ENCODE peak calls at places on chromosomes 7 and 10, in seven cellular contexts. One of them, this sample, is unnamed. For H3K4me1, the result is how much of the 10 kb centered on the place peaks cover.

GRCh38 chr10:128044961-128045832 is 81.0 kb downstream of the MKI67 start:
- DNase-seq in mammary epithelial cell: no peak
- DNase-seq in tibial nerve: no peak
- DNase-seq in lower lobe of right lung: no peak
- DNase-seq in transverse colon: no peak
- DNase-seq in cardiac muscle cell: no peak
- DNase-seq in CD8-positive, alpha-beta T cell: no peak
- DNase-seq in this sample: peak

GRCh38 chr7:17774248-17774647 is 166.0 kb downstream of the SNX13 start:
- DNase-seq in transverse colon: no peak
- DNase-seq in tibial nerve: no peak
- DNase-seq in mammary epithelial cell: peak
- DNase-seq in cardiac muscle cell: peak
- DNase-seq in lower lobe of right lung: no peak
- DNase-seq in CD8-positive, alpha-beta T cell: no peak
- DNase-seq in this sample: no peak

GRCh38 chr10:126171555-126171954 is 216.7 kb downstream of the ADAM12 start:
- DNase-seq in tibial nerve: no peak
- DNase-seq in CD8-positive, alpha-beta T cell: no peak
- DNase-seq in lower lobe of right lung: no peak
- DNase-seq in mammary epithelial cell: no peak
- DNase-seq in transverse colon: no peak
- DNase-seq in cardiac muscle cell: peak
- DNase-seq in this sample: no peak

GRCh38 chr7:34155225-34155908 is 250.0 kb downstream of the BMPER start:
- DNase-seq in lower lobe of right lung: no peak
- DNase-seq in tibial nerve: no peak
- DNase-seq in CD8-positive, alpha-beta T cell: no peak
- DNase-seq in mammary epithelial cell: peak
- DNase-seq in transverse colon: no peak
- DNase-seq in cardiac muscle cell: peak
- DNase-seq in this sample: no peak

GRCh38 chr7:122219253-122219865 is 75.3 kb upstream of the AASS start:
- DNase-seq in lower lobe of right lung: no peak
- DNase-seq in tibial nerve: no peak
- DNase-seq in CD8-positive, alpha-beta T cell: no peak
- DNase-seq in mammary epithelial cell: peak
- DNase-seq in cardiac muscle cell: peak
- DNase-seq in transverse colon: no peak
- DNase-seq in this sample: no peak

GRCh38 chr10:129932996-129933395 is 31.1 kb downstream of the EBF3 start:
- DNase-seq in transverse colon: no peak
- DNase-seq in CD8-positive, alpha-beta T cell: no peak
- DNase-seq in cardiac muscle cell: no peak
- DNase-seq in lower lobe of right lung: no peak
- DNase-seq in tibial nerve: no peak
- DNase-seq in mammary epithelial cell: no peak
- DNase-seq in this sample: no peak

GRCh38 chr7:45663167-45663921 is 89.2 kb downstream of the ADCY1 start:
- DNase-seq in tibial nerve: no peak
- DNase-seq in cardiac muscle cell: peak
- DNase-seq in lower lobe of right lung: no peak
- DNase-seq in mammary epithelial cell: no peak
- DNase-seq in transverse colon: peak
- DNase-seq in CD8-positive, alpha-beta T cell: no peak
- DNase-seq in this sample: no peak

GRCh38 chr7:3162286-3162685 is 118.6 kb upstream of the CARD11 start:
- DNase-seq in cardiac muscle cell: peak
- DNase-seq in tibial nerve: no peak
- DNase-seq in lower lobe of right lung: no peak
- DNase-seq in transverse colon: no peak
- DNase-seq in mammary epithelial cell: no peak
- DNase-seq in CD8-positive, alpha-beta T cell: no peak
- DNase-seq in this sample: no peak

GRCh38 chr7:122413339-122413738 is 108.8 kb upstream of the FEZF1 start:
- DNase-seq in mammary epithelial cell: no peak
- DNase-seq in tibial nerve: no peak
- DNase-seq in lower lobe of right lung: no peak
- DNase-seq in CD8-positive, alpha-beta T cell: no peak
- DNase-seq in cardiac muscle cell: no peak
- DNase-seq in transverse colon: no peak
- DNase-seq in this sample: no peak

GRCh38 chr10:26528048-26528447 is 89.9 kb downstream of the APBB1IP start:
- DNase-seq in cardiac muscle cell: no peak
- DNase-seq in mammary epithelial cell: no peak
- DNase-seq in transverse colon: no peak
- DNase-seq in tibial nerve: no peak
- DNase-seq in CD8-positive, alpha-beta T cell: no peak
- DNase-seq in lower lobe of right lung: no peak
- DNase-seq in this sample: no peak

GRCh38 chr7:50766808-50767207 is 15.9 kb downstream of the GRB10 start:
- DNase-seq in lower lobe of right lung: no peak
- DNase-seq in transverse colon: no peak
- DNase-seq in CD8-positive, alpha-beta T cell: no peak
- DNase-seq in mammary epithelial cell: no peak
- DNase-seq in cardiac muscle cell: no peak
- DNase-seq in tibial nerve: no peak
- DNase-seq in this sample: no peak

GRCh38 chr7:50762337-50762736 is 20.4 kb downstream of the GRB10 start:
- DNase-seq in transverse colon: no peak
- DNase-seq in mammary epithelial cell: peak
- DNase-seq in CD8-positive, alpha-beta T cell: no peak
- DNase-seq in lower lobe of right lung: no peak
- DNase-seq in tibial nerve: no peak
- DNase-seq in cardiac muscle cell: no peak
- DNase-seq in this sample: no peak

GRCh38 chr7:50769160-50769484 is 13.6 kb downstream of the GRB10 start:
- DNase-seq in lower lobe of right lung: no peak
- DNase-seq in tibial nerve: no peak
- DNase-seq in transverse colon: no peak
- DNase-seq in mammary epithelial cell: no peak
- DNase-seq in cardiac muscle cell: no peak
- DNase-seq in CD8-positive, alpha-beta T cell: no peak
- DNase-seq in this sample: no peak

GRCh38 chr7:50768470-50769159 is 14.1 kb downstream of the GRB10 start:
- DNase-seq in tibial nerve: no peak
- DNase-seq in mammary epithelial cell: no peak
- DNase-seq in cardiac muscle cell: no peak
- DNase-seq in transverse colon: no peak
- DNase-seq in lower lobe of right lung: no peak
- DNase-seq in CD8-positive, alpha-beta T cell: no peak
- DNase-seq in this sample: no peak

DNA sequence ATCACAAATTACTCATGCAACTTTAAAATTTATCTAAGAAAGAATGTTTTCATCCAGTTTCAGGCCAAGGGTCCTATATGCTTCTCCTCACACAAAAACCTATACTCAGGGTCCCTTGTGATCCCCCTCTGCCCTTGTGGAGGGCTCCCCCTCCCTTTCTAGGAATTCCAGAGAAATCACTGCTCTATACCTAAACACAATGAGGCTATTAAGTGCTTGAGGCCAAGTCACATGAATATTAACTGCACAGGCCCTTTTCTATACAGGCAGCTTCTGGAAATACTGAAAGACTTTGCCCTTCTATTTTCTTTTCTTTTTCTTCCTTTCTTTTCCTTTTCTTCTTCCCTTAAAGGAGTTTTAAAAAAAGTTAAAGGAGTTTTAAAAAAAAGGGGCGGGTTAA is 16.6 kb downstream of the GRB10 start:
- DNase-seq in mammary epithelial cell: no peak
- DNase-seq in transverse colon: no peak
- DNase-seq in lower lobe of right lung: no peak
- DNase-seq in CD8-positive, alpha-beta T cell: no peak
- DNase-seq in cardiac muscle cell: no peak
- DNase-seq in tibial nerve: no peak
- DNase-seq in this sample: no peak
- H3K4me1 ChIP-seq in mammary epithelial cell: under half
- H3K4me1 ChIP-seq in transverse colon: under half
- H3K4me1 ChIP-seq in lower lobe of right lung: under half
- H3K4me1 ChIP-seq in CD8-positive, alpha-beta T cell: under half
- H3K4me1 ChIP-seq in cardiac muscle cell: under half
- H3K4me1 ChIP-seq in tibial nerve: under half
- H3K4me1 ChIP-seq in this sample: under half

GRCh38 chr7:73699370-73700069 is 16.1 kb downstream of the BUD23 start:
- DNase-seq in CD8-positive, alpha-beta T cell: no peak
- DNase-seq in mammary epithelial cell: no peak
- DNase-seq in tibial nerve: no peak
- DNase-seq in lower lobe of right lung: no peak
- DNase-seq in cardiac muscle cell: no peak
- DNase-seq in transverse colon: no peak
- DNase-seq in this sample: no peak

GRCh38 chr7:73701357-73701995 is 18.0 kb downstream of the STX1A start:
- DNase-seq in lower lobe of right lung: no peak
- DNase-seq in cardiac muscle cell: peak
- DNase-seq in CD8-positive, alpha-beta T cell: no peak
- DNase-seq in mammary epithelial cell: no peak
- DNase-seq in transverse colon: peak
- DNase-seq in tibial nerve: no peak
- DNase-seq in this sample: no peak

GRCh38 chr7:73698410-73698809 is 15.0 kb downstream of the BUD23 start:
- DNase-seq in lower lobe of right lung: no peak
- DNase-seq in CD8-positive, alpha-beta T cell: no peak
- DNase-seq in tibial nerve: no peak
- DNase-seq in cardiac muscle cell: no peak
- DNase-seq in transverse colon: no peak
- DNase-seq in mammary epithelial cell: no peak
- DNase-seq in this sample: no peak

GRCh38 chr7:73700581-73701134 is 17.3 kb downstream of the BUD23 start:
- DNase-seq in CD8-positive, alpha-beta T cell: no peak
- DNase-seq in transverse colon: no peak
- DNase-seq in mammary epithelial cell: no peak
- DNase-seq in lower lobe of right lung: no peak
- DNase-seq in cardiac muscle cell: no peak
- DNase-seq in tibial nerve: no peak
- DNase-seq in this sample: no peak

GRCh38 chr7:73700070-73700423 is 16.6 kb downstream of the BUD23 start:
- DNase-seq in mammary epithelial cell: no peak
- DNase-seq in tibial nerve: no peak
- DNase-seq in lower lobe of right lung: no peak
- DNase-seq in CD8-positive, alpha-beta T cell: no peak
- DNase-seq in cardiac muscle cell: no peak
- DNase-seq in transverse colon: no peak
- DNase-seq in this sample: no peak
- H3K4me1 ChIP-seq in mammary epithelial cell: under half
- H3K4me1 ChIP-seq in tibial nerve: under half
- H3K4me1 ChIP-seq in lower lobe of right lung: under half
- H3K4me1 ChIP-seq in CD8-positive, alpha-beta T cell: under half
- H3K4me1 ChIP-seq in cardiac muscle cell: under half
- H3K4me1 ChIP-seq in transverse colon: under half
- H3K4me1 ChIP-seq in this sample: under half

GRCh38 chr10:124630551-124630950 is 113.6 kb downstream of the FAM53B start:
- DNase-seq in cardiac muscle cell: no peak
- DNase-seq in CD8-positive, alpha-beta T cell: no peak
- DNase-seq in transverse colon: no peak
- DNase-seq in tibial nerve: no peak
- DNase-seq in mammary epithelial cell: no peak
- DNase-seq in lower lobe of right lung: no peak
- DNase-seq in this sample: no peak
- H3K4me1 ChIP-seq in cardiac muscle cell: under half
- H3K4me1 ChIP-seq in CD8-positive, alpha-beta T cell: under half
- H3K4me1 ChIP-seq in transverse colon: under half
- H3K4me1 ChIP-seq in tibial nerve: half or more
- H3K4me1 ChIP-seq in mammary epithelial cell: under half
- H3K4me1 ChIP-seq in lower lobe of right lung: half or more
- H3K4me1 ChIP-seq in this sample: under half

GRCh38 chr7:55070839-55071238 is 52.0 kb downstream of the EGFR start:
- DNase-seq in cardiac muscle cell: no peak
- DNase-seq in lower lobe of right lung: no peak
- DNase-seq in mammary epithelial cell: no peak
- DNase-seq in tibial nerve: no peak
- DNase-seq in transverse colon: no peak
- DNase-seq in CD8-positive, alpha-beta T cell: no peak
- DNase-seq in this sample: no peak
- H3K4me1 ChIP-seq in cardiac muscle cell: under half
- H3K4me1 ChIP-seq in lower lobe of right lung: under half
- H3K4me1 ChIP-seq in mammary epithelial cell: half or more
- H3K4me1 ChIP-seq in tibial nerve: under half
- H3K4me1 ChIP-seq in transverse colon: half or more
- H3K4me1 ChIP-seq in CD8-positive, alpha-beta T cell: under half
- H3K4me1 ChIP-seq in this sample: under half

DNA sequence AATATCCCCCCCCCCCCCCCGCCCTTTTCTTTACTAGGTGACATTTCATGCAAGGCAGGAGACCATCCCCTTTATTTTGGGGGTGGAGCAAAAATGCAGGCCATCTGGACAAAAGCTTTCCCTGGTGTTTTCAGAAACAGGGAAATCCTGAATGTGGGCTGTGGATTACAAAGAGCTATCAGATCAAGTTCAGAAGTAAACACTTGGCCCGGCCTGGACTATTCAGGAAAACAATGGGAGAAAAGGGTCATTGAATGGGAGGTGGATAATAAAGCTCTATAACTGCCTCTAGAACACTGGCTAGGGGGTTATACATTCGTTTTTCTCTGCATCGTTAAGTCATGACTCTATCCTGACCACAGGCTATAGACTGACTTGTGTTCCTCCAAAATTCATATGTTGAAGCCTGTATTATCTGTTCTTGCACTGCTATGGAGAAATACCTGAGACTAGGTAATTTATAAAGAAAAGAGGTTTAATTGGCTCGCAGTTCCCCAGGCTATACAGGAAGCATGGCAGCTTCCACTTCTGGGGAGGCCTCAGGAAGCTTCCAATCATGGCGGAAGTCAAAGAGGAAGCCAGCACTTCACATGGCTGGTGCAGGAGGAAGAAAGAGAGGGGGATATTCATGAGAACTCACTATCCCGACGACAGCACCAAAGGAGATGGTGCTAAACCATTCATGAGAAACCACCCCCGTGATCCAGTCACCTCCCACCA is 84.1 kb upstream of the KDM7A start:
- DNase-seq in CD8-positive, alpha-beta T cell: no peak
- DNase-seq in lower lobe of right lung: no peak
- DNase-seq in cardiac muscle cell: no peak
- DNase-seq in transverse colon: peak
- DNase-seq in tibial nerve: no peak
- DNase-seq in mammary epithelial cell: no peak
- DNase-seq in this sample: no peak
- H3K4me1 ChIP-seq in CD8-positive, alpha-beta T cell: under half
- H3K4me1 ChIP-seq in lower lobe of right lung: under half
- H3K4me1 ChIP-seq in cardiac muscle cell: under half
- H3K4me1 ChIP-seq in transverse colon: under half
- H3K4me1 ChIP-seq in tibial nerve: under half
- H3K4me1 ChIP-seq in mammary epithelial cell: under half
- H3K4me1 ChIP-seq in this sample: under half

This sample was measured in ovary.